ENCODE peak calls at places on chromosomes 11 and 22, in four cellular contexts. One of them, this sample, is unnamed.

GRCh38 chr11:44575288-44575672 is 9.8 kb downstream of the CD82 start:
- DNase-seq in heart left ventricle: no peak
- DNase-seq in HCT116: no peak
- DNase-seq in ovary: no peak
- DNase-seq in this sample: no peak

GRCh38 chr11:119375629-119376196 is 5.8 kb downstream of the USP2 start:
- DNase-seq in heart left ventricle: peak; percentile 84
- DNase-seq in HCT116: no peak
- DNase-seq in ovary: peak; percentile 93
- DNase-seq in this sample: peak; percentile 81

GRCh38 chr11:2156416-2157182 is 4.4 kb downstream of the INS start:
- DNase-seq in heart left ventricle: peak; percentile 65
- DNase-seq in HCT116: no peak
- DNase-seq in ovary: peak; percentile 77
- DNase-seq in this sample: peak; percentile 67

GRCh38 chr11:62179995-62180394 is 10.0 kb upstream of the SCGB1D1 start:
- DNase-seq in heart left ventricle: no peak
- DNase-seq in HCT116: no peak
- DNase-seq in ovary: no peak
- DNase-seq in this sample: no peak

GRCh38 chr11:30873924-30874323 is 287.8 kb upstream of the MPPED2 start:
- DNase-seq in heart left ventricle: no peak
- DNase-seq in HCT116: no peak
- DNase-seq in ovary: no peak
- DNase-seq in this sample: no peak

GRCh38 chr11:75576445-75577049 is 14.5 kb downstream of the SERPINH1 start:
- DNase-seq in heart left ventricle: no peak
- DNase-seq in HCT116: no peak
- DNase-seq in ovary: peak; percentile 72
- DNase-seq in this sample: peak; percentile 87

GRCh38 chr11:15674756-15675155 is 560.0 kb downstream of the INSC start:
- DNase-seq in heart left ventricle: no peak
- DNase-seq in HCT116: no peak
- DNase-seq in ovary: no peak
- DNase-seq in this sample: no peak

GRCh38 chr22:20542736-20543135 is 35.3 kb downstream of the MED15 start:
- DNase-seq in heart left ventricle: no peak
- DNase-seq in HCT116: no peak
- DNase-seq in ovary: no peak
- DNase-seq in this sample: no peak

GRCh38 chr11:69125861-69126260 is 29.9 kb upstream of the SMIM38 start:
- DNase-seq in heart left ventricle: no peak
- DNase-seq in HCT116: no peak
- DNase-seq in ovary: peak; percentile 12
- DNase-seq in this sample: peak; percentile 32

GRCh38 chr11:69122642-69123431 is 32.9 kb upstream of the SMIM38 start:
- DNase-seq in heart left ventricle: peak; percentile 57
- DNase-seq in HCT116: peak; percentile 92
- DNase-seq in ovary: peak; percentile 59
- DNase-seq in this sample: peak; percentile 82

GRCh38 chr11:69121621-69122336 is 34.0 kb upstream of the SMIM38 start:
- DNase-seq in heart left ventricle: no peak
- DNase-seq in HCT116: no peak
- DNase-seq in ovary: peak; percentile 24
- DNase-seq in this sample: no peak

GRCh38 chr11:69122337-69122641 is 33.4 kb upstream of the SMIM38 start:
- DNase-seq in heart left ventricle: no peak
- DNase-seq in HCT116: no peak
- DNase-seq in ovary: no peak
- DNase-seq in this sample: no peak

GRCh38 chr11:69123593-69124545 is 31.9 kb upstream of the SMIM38 start:
- DNase-seq in heart left ventricle: no peak
- DNase-seq in HCT116: no peak
- DNase-seq in ovary: peak; percentile 29
- DNase-seq in this sample: no peak
- TF ChIP-seq CTCF in heart left ventricle: no peak
- TF ChIP-seq CTCF in HCT116: peak; percentile 32
- TF ChIP-seq CTCF in ovary: no peak
- TF ChIP-seq CTCF in this sample: no peak

GRCh38 chr22:38317237-38317994 is at the start of gene CSNK1E:
- DNase-seq in heart left ventricle: peak; percentile 88
- DNase-seq in HCT116: no peak
- DNase-seq in ovary: peak; percentile 89
- DNase-seq in this sample: peak; percentile 92

GRCh38 chr22:38315801-38316339 is 1.4 kb downstream of the CSNK1E start:
- DNase-seq in heart left ventricle: no peak
- DNase-seq in HCT116: no peak
- DNase-seq in ovary: peak; percentile 49
- DNase-seq in this sample: no peak

GRCh38 chr22:38316340-38317236 is 645 bp downstream of the CSNK1E start:
- DNase-seq in heart left ventricle: peak; percentile 75
- DNase-seq in HCT116: no peak
- DNase-seq in ovary: peak; percentile 86
- DNase-seq in this sample: peak; percentile 74

GRCh38 chr22:38318792-38319773 is 1.9 kb upstream of the CSNK1E start:
- DNase-seq in heart left ventricle: no peak
- DNase-seq in HCT116: no peak
- DNase-seq in ovary: peak; percentile 37
- DNase-seq in this sample: no peak

DNA sequence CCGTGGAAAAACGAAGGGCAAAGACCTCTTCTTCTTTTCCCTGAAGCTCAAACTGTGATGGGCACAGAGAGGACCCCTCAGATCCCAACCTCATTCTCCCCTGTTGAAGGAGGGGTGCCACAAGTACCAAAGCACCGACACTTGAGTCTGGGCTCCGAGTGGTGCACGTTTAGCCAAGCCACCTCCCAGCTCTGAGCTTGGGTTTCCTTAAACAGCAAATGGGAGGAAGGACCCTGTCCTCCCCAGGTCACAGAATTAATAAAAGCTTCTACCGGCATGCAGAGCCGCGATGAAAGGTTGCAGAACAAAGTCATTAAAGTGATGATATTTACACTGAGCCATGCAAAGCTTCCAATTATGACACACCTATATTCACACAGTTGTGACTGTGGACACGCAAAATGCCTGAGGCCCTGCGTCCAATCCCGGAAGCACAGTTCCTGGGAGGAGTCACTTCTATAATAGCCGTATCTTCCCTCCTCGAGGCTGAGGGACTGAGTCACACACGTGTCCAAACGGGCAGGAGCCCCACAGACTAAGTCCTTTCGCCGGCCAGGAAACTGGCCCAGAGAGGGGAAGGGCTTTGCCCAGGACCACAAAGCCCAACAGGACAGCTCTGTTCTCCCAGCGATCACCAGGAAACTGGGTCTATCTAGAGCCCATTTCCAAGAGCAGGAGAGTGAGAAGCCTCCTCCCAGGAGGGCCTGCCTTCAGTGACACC is 922 bp upstream of the CSNK1E start:
- DNase-seq in heart left ventricle: peak; percentile 76
- DNase-seq in HCT116: peak; percentile 81
- DNase-seq in ovary: peak; percentile 67
- DNase-seq in this sample: peak; percentile 90
- H3K4me1 ChIP-seq in heart left ventricle: peaks cover 44% of the 10 kb centered on the region
- H3K4me1 ChIP-seq in HCT116: peaks cover 16% of the 10 kb centered on the region
- H3K4me1 ChIP-seq in ovary: peaks cover 4% of the 10 kb centered on the region
- H3K4me1 ChIP-seq in this sample: peaks cover 8% of the 10 kb centered on the region

DNA sequence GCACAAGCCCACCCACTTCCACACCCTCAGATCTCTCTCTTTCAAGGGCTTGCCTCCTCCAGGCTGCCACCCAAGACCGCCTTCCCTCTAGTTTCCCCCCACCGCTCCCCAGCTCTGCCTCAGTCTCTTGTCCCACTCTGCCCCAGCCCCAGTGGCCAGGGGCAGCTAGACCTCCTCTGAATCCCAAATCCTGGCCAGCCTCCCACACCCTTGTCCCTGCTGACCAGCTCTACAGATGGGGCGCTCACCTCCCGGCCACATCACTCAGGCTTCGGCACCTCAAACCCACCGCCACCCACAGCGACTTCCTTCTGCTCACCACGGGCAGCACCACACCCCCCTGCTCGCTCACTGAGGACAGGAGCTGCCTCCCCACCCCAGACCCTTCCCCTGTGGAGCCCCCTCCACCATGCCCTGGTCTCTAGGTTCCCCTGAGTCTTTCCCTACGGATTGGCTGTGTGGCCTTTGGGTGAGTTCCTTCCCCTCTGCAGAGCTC is 11.3 kb upstream of the SPI1 start:
- DNase-seq in heart left ventricle: no peak
- DNase-seq in HCT116: no peak
- DNase-seq in ovary: peak; percentile 24
- DNase-seq in this sample: no peak
- H3K27ac ChIP-seq in heart left ventricle: no peak overlapping the region
- H3K27ac ChIP-seq in HCT116: no peak overlapping the region
- H3K27ac ChIP-seq in ovary: no peak overlapping the region
- H3K27ac ChIP-seq in this sample: no peak overlapping the region

GRCh38 chr22:49768077-49768476 is 59.6 kb downstream of the BRD1 start:
- DNase-seq in heart left ventricle: peak; percentile 4
- DNase-seq in HCT116: no peak
- DNase-seq in ovary: peak; percentile 35
- DNase-seq in this sample: peak; percentile 41
- TF ChIP-seq CTCF in heart left ventricle: no peak
- TF ChIP-seq CTCF in HCT116: no peak
- TF ChIP-seq CTCF in ovary: no peak
- TF ChIP-seq CTCF in this sample: no peak

GRCh38 chr11:933936-934335 is 8.3 kb downstream of the AP2A2 start:
- DNase-seq in heart left ventricle: no peak
- DNase-seq in HCT116: no peak
- DNase-seq in ovary: no peak
- DNase-seq in this sample: no peak

GRCh38 chr11:932435-932834 is 6.8 kb downstream of the AP2A2 start:
- DNase-seq in heart left ventricle: no peak
- DNase-seq in HCT116: no peak
- DNase-seq in ovary: no peak
- DNase-seq in this sample: no peak

GRCh38 chr11:933002-933820 is 7.5 kb downstream of the AP2A2 start:
- DNase-seq in heart left ventricle: no peak
- DNase-seq in HCT116: no peak
- DNase-seq in ovary: no peak
- DNase-seq in this sample: no peak

GRCh38 chr11:929405-929804 is 3.7 kb downstream of the AP2A2 start:
- DNase-seq in heart left ventricle: no peak
- DNase-seq in HCT116: no peak
- DNase-seq in ovary: no peak
- DNase-seq in this sample: no peak

GRCh38 chr11:931385-931784 is 5.7 kb downstream of the AP2A2 start:
- DNase-seq in heart left ventricle: no peak
- DNase-seq in HCT116: no peak
- DNase-seq in ovary: no peak
- DNase-seq in this sample: no peak
- H3K4me1 ChIP-seq in heart left ventricle: peaks cover 63% of the 10 kb centered on the region
- H3K4me1 ChIP-seq in HCT116: no peaks in the 10 kb centered on the region
- H3K4me1 ChIP-seq in ovary: peaks cover 5% of the 10 kb centered on the region
- H3K4me1 ChIP-seq in this sample: peaks cover 40% of the 10 kb centered on the region

This sample was measured in tibial artery.